ENCODE peak calls at places on chromosomes 3 and 15, in six cellular contexts. G is HCT116, S is H1, W is K562, L is SK-N-SH, P is HepG2. T is an unnamed sample.

GRCh38 chr3:324423-324822 is 127.9 kb downstream of the CHL1 start:
- DNase-seq in G (no peak), S (no peak), W (no peak), L (no peak), P (no peak), T (no peak)

GRCh38 chr3:158935846-158936245 is 134.0 kb downstream of the MFSD1 start:
- DNase-seq in G (no peak), S (no peak), W (no peak), L (no peak), P (no peak), T (no peak)

GRCh38 chr15:60477164-60477563 is 1.8 kb downstream of the ICE2 start:
- DNase-seq in G (no peak), S (no peak), W (no peak), L (no peak), P (no peak), T (no peak)

GRCh38 chr3:77081240-77081661 is 41.4 kb downstream of the ROBO2 start:
- DNase-seq in G (no peak), S (no peak), W (no peak), L (no peak), P (no peak), T (peak)

GRCh38 chr3:157938154-157938774 is 168.0 kb downstream of the SHOX2 start:
- DNase-seq in G (no peak), S (no peak), W (no peak), L (no peak), P (no peak), T (no peak)

GRCh38 chr15:40536501-40536900 is 28.3 kb downstream of the CCDC32 start:
- DNase-seq in G (no peak), S (no peak), W (no peak), L (no peak), P (no peak), T (no peak)

GRCh38 chr3:194198938-194199337 is 63.0 kb downstream of the HES1 start:
- DNase-seq in G (no peak), S (no peak), W (no peak), L (no peak), P (no peak), T (no peak)

GRCh38 chr15:78438595-78439285 is 724 bp downstream of the IREB2 start:
- DNase-seq in G (no peak), S (no peak), W (no peak), L (peak), P (peak), T (no peak)

GRCh38 chr15:29750754-29751153 is 71.5 kb downstream of the TJP1 start:
- DNase-seq in G (no peak), S (no peak), W (no peak), L (no peak), P (no peak), T (no peak)

GRCh38 chr3:73401058-73401457 is 223.7 kb downstream of the PDZRN3 start:
- DNase-seq in G (no peak), S (no peak), W (no peak), L (no peak), P (no peak), T (no peak)

GRCh38 chr3:115040673-115041286 is 106.3 kb downstream of the ZBTB20 start:
- DNase-seq in G (peak), S (no peak), W (no peak), L (peak), P (peak), T (peak)

GRCh38 chr3:10703875-10704274 is 112.2 kb upstream of the SLC6A11 start:
- DNase-seq in G (peak), S (peak), W (no peak), L (peak), P (no peak), T (no peak)

GRCh38 chr15:90782450-90782849 is 65.3 kb downstream of the BLM start:
- DNase-seq in G (no peak), S (no peak), W (no peak), L (no peak), P (no peak), T (no peak)

GRCh38 chr3:156750874-156751245 is 75.3 kb upstream of the LEKR1 start:
- DNase-seq in G (no peak), S (no peak), W (no peak), L (no peak), P (no peak), T (no peak)

GRCh38 chr3:20096135-20096685 is 56.0 kb downstream of the KAT2B start:
- DNase-seq in G (no peak), S (no peak), W (no peak), L (no peak), P (no peak), T (no peak)

GRCh38 chr15:98085003-98085639 is 124.6 kb downstream of the ARRDC4 start:
- DNase-seq in G (peak), S (no peak), W (no peak), L (peak), P (peak), T (peak)

GRCh38 chr3:180180795-180181194 is 144.1 kb upstream of the PEX5L start:
- DNase-seq in G (no peak), S (no peak), W (no peak), L (no peak), P (no peak), T (no peak)

GRCh38 chr15:63227689-63228088 is 38.3 kb downstream of the RAB8B start:
- DNase-seq in G (no peak), S (no peak), W (no peak), L (no peak), P (no peak), T (no peak)

GRCh38 chr3:94049267-94049666 is 13.4 kb downstream of the DHFR2 start:
- DNase-seq in G (no peak), S (no peak), W (no peak), L (no peak), P (no peak), T (no peak)

GRCh38 chr15:80264031-80264430 is 12.0 kb upstream of the CTXND1 start:
- DNase-seq in G (no peak), S (no peak), W (peak), L (no peak), P (no peak), T (peak)

GRCh38 chr3:3133490-3133889 is 6.8 kb downstream of the TRNT1 start:
- DNase-seq in G (no peak), S (no peak), W (peak), L (no peak), P (no peak), T (no peak)

GRCh38 chr3:178182337-178182761 is 353.9 kb upstream of the KCNMB2 start:
- DNase-seq in G (no peak), S (no peak), W (no peak), L (peak), P (no peak), T (no peak)

GRCh38 chr3:98070840-98071239 is 16.1 kb upstream of the OR5AC2 start:
- DNase-seq in G (no peak), S (no peak), W (no peak), L (no peak), P (no peak), T (no peak)

GRCh38 chr3:101857279-101857678 is 8.0 kb downstream of the NFKBIZ start:
- DNase-seq in G (no peak), S (no peak), W (no peak), L (no peak), P (no peak), T (no peak)

GRCh38 chr3:52399131-52399530 is 45.8 kb downstream of the SEMA3G start:
- DNase-seq in G (no peak), S (no peak), W (no peak), L (no peak), P (no peak), T (no peak)

GRCh38 chr3:36380171-36381031 is at the start of gene STAC:
- DNase-seq in G (no peak), S (peak), W (no peak), L (peak), P (no peak), T (peak)

GRCh38 chr3:57065588-57065987 is 5.1 kb downstream of the SPATA12 start:
- DNase-seq in G (peak), S (no peak), W (no peak), L (no peak), P (no peak), T (no peak)

GRCh38 chr15:90022905-90023700 is 22.0 kb downstream of the ZNF710 start:
- DNase-seq in G (no peak), S (no peak), W (no peak), L (no peak), P (no peak), T (no peak)

GRCh38 chr3:198079771-198080520 is 119.9 kb downstream of the LMLN start:
- DNase-seq in G (peak), S (no peak), W (peak), L (no peak), P (no peak), T (no peak)

GRCh38 chr15:42046597-42046996 is 25.8 kb upstream of the PLA2G4E start:
- DNase-seq in G (no peak), S (no peak), W (no peak), L (no peak), P (peak), T (no peak)

GRCh38 chr3:52407779-52408178 is 37.1 kb downstream of the SEMA3G start:
- DNase-seq in G (no peak), S (no peak), W (no peak), L (peak), P (no peak), T (no peak)

GRCh38 chr3:99250272-99250671 is 348.8 kb upstream of the DCBLD2 start:
- DNase-seq in G (no peak), S (no peak), W (no peak), L (no peak), P (no peak), T (no peak)

GRCh38 chr15:34927726-34928125 is 41.8 kb downstream of the AQR start:
- DNase-seq in G (no peak), S (no peak), W (no peak), L (no peak), P (no peak), T (peak)

GRCh38 chr3:159252772-159253384 is 451.0 kb downstream of the MFSD1 start:
- DNase-seq in G (peak), S (no peak), W (peak), L (peak), P (peak), T (peak)

GRCh38 chr15:37824717-37825382 is 109.6 kb upstream of the TMCO5A start:
- DNase-seq in G (peak), S (no peak), W (peak), L (no peak), P (peak), T (no peak)

GRCh38 chr15:67547836-67548531 is 5.5 kb downstream of the MAP2K5 start:
- DNase-seq in G (no peak), S (no peak), W (no peak), L (no peak), P (no peak), T (no peak)

GRCh38 chr3:62688050-62688449 is 187.2 kb downstream of the CADPS start:
- DNase-seq in G (no peak), S (no peak), W (no peak), L (no peak), P (no peak), T (no peak)

DNA sequence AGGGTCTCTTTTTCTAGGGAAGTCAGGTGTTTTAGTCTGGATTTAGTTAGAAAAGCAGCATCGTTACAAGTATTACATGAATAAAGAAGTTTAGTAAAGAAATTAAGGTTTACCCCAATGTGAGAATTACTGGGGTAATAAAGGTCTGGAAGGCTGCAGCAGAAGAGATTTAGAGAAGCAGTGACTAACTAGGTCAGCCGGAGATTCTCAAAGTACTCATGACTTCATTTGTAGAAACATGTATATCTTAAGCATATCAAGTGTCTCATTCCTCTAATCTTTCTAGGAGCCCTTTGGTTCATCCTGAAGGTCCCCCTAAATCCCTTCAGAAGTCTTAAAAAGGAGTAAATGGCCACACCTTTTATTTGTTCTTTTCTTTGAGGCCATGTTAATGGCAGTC is 26.0 kb downstream of the DTWD1 start:
- DNase-seq in G (no peak), S (no peak), W (no peak), L (no peak), P (no peak), T (no peak)
- TF ChIP-seq JUND in G (no peak), S (no peak), W (no peak), L (no peak), P (no peak), T (no peak)

DNA sequence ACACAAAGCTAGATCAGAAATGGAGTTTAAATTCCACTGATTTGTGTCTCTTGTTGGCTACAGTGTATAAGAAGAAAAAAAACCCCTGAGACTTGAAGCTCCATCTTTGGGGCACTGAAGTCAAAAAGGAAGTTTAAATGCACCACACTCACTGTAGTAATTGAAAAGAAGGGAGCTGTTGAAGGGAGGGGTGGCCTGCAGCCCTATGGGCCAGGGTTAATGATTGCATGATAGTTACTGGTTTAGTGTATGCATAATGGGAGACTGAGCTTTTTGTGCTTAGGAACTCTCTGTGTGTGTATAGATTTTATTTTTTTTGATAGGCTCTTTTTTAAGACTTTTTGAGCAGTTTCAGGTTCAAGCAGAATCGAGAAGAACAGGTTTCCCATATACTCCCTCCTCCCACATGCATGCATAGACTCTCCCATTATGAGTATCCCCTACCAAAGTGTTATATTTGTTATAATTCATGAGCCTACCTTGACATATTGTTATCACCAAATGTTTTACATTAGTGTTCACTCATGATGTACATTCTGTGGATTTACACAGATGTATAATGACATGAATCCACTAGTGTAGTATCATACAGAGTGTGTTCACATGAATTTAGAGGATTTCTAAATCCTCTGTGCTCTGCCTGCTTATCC is 88.2 kb downstream of the TNFAIP8L3 start:
- DNase-seq in G (no peak), S (no peak), W (no peak), L (no peak), P (no peak), T (no peak)
- TF ChIP-seq JUND in G (no peak), S (no peak), W (no peak), L (no peak), P (no peak), T (no peak)

DNA sequence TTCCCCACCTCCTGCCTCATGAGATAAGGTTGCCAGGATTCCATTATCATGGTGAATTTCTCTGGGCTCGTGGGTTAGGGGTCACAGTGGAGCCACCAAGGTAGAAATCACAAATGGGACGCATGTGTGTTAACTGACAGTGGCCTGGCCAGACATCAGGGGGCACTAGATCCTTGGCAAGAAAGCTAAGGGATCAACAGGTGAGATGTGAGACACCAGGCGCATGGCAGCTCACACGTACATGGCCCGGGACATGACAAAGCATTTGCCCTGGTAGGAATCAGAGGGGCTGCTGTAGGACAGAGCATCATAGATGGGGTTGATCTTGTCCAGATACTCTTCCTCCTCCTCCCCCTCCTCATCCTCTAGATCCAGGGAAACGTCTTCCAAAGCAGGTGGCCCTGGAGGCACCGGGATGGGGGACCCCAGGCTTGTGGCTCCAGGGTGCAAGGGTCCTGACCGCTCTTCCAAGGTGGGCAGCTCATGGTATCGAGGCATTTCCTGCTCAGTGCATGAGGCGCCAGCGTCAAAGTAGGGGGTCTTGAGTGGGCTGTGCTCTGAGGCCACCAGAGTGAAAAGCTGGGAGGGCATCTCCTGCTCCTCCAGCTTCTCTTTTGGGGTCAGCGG is 24.6 kb downstream of the ZBED2 start:
- DNase-seq in G (no peak), S (no peak), W (no peak), L (no peak), P (no peak), T (no peak)
- TF ChIP-seq JUND in G (no peak), S (no peak), W (no peak), L (no peak), P (no peak), T (no peak)

GRCh38 chr3:34301313-34301712 is 502.9 kb downstream of the PDCD6IP start:
- DNase-seq in G (no peak), S (no peak), W (no peak), L (no peak), P (no peak), T (no peak)

GRCh38 chr3:34296779-34297178 is 498.3 kb downstream of the PDCD6IP start:
- DNase-seq in G (no peak), S (no peak), W (no peak), L (no peak), P (no peak), T (no peak)

GRCh38 chr3:34292605-34293300 is 494.3 kb downstream of the PDCD6IP start:
- DNase-seq in G (no peak), S (no peak), W (no peak), L (peak), P (no peak), T (no peak)

DNA sequence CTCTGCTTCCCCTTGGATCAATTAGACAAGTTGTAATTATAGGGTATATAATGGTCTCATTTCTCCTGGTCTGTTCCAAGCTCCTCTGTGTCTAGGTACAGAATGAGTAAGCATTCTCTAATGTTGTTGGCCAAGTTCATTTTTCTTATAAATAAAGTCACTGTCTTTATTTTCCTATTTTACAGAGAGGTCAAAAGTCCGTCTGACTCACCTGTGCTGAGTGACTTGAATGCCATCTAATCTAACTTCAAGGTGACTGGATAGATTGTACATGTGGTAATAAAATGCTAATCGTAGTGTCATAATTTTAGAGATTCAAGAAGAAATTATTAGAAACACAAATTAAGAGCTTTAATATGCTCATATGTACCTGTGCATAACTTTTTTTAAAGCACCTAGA is 500.2 kb downstream of the PDCD6IP start:
- DNase-seq in G (no peak), S (no peak), W (no peak), L (no peak), P (no peak), T (no peak)
- TF ChIP-seq JUND in G (no peak), S (no peak), W (no peak), L (no peak), P (no peak), T (no peak)

DNA sequence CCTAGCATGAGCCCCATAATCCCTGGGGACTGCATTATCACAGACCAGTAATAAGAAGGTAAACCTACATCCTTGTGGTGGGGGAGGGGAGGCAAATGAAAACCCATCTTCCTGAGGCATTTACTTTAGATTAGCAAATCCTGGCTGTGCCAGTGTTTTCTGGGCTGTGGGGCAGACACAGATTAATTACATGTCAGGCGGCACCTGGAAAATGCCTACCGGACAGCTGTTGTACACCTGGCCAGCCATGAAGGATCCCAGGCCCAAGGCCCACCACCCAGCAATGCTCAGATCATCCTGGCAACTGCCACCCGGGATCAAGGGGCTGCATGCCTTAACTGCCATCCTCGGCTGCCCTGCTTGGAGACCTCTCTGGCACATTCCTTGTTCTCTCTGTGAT is 59.1 kb upstream of the RASA2 start:
- DNase-seq in G (no peak), S (no peak), W (no peak), L (no peak), P (no peak), T (no peak)
- TF ChIP-seq JUND in G (no peak), S (no peak), W (no peak), L (no peak), P (no peak), T (no peak)

GRCh38 chr3:86938706-86939105 is 52.2 kb downstream of the VGLL3 start:
- DNase-seq in G (no peak), S (no peak), W (no peak), L (no peak), P (no peak), T (no peak)
- TF ChIP-seq JUND in G (no peak), S (no peak), W (no peak), L (no peak), P (no peak), T (no peak)

T was measured in T47D.